ENCODE peak calls at places on chromosome 15, in six cellular contexts. Q, Y, P, O, E and K are unnamed samples.

GRCh38 chr15:65077981-65078352 is 1.4 kb downstream of the KBTBD13 start:
- DNase-seq in Q (no peak), Y (no peak), P (peak), O (no peak), E (peak), K (peak)

GRCh38 chr15:70781236-70781635 is 17.9 kb upstream of the UACA start:
- DNase-seq in Q (no peak), Y (no peak), P (no peak), O (no peak), E (peak), K (peak)

GRCh38 chr15:66839511-66840112 is 137.6 kb downstream of the SMAD6 start:
- DNase-seq in Q (no peak), Y (peak), P (no peak), O (no peak), E (no peak), K (no peak)

GRCh38 chr15:63763476-63764123 is 70.1 kb downstream of the HERC1 start:
- DNase-seq in Q (no peak), Y (peak), P (no peak), O (no peak), E (no peak), K (no peak)

GRCh38 chr15:70066004-70066403 is 31.7 kb downstream of the TLE3 start:
- DNase-seq in Q (no peak), Y (no peak), P (no peak), O (no peak), E (no peak), K (no peak)

GRCh38 chr15:60535743-60536142 is 56.8 kb upstream of the ICE2 start:
- DNase-seq in Q (no peak), Y (peak), P (no peak), O (peak), E (no peak), K (no peak)

GRCh38 chr15:74783808-74784175 is 1.9 kb downstream of the CSK start:
- DNase-seq in Q (no peak), Y (no peak), P (no peak), O (no peak), E (no peak), K (no peak)

GRCh38 chr15:100849021-100849831 is 30.4 kb upstream of the ALDH1A3 start:
- DNase-seq in Q (no peak), Y (peak), P (no peak), O (peak), E (peak), K (no peak)

GRCh38 chr15:75107509-75107904 is 84.1 kb downstream of the PPCDC start:
- DNase-seq in Q (no peak), Y (no peak), P (no peak), O (no peak), E (no peak), K (no peak)

GRCh38 chr15:68887120-68887519 is 43.2 kb upstream of the SPESP1 start:
- DNase-seq in Q (no peak), Y (no peak), P (no peak), O (no peak), E (no peak), K (no peak)

GRCh38 chr15:35020974-35021373 is 32.9 kb upstream of the ZNF770 start:
- DNase-seq in Q (no peak), Y (no peak), P (no peak), O (no peak), E (no peak), K (no peak)
- H2AFZ ChIP-seq in Q (no peak), Y (no peak), P (no peak), O (no peak), E (no peak), K (no peak)

DNA sequence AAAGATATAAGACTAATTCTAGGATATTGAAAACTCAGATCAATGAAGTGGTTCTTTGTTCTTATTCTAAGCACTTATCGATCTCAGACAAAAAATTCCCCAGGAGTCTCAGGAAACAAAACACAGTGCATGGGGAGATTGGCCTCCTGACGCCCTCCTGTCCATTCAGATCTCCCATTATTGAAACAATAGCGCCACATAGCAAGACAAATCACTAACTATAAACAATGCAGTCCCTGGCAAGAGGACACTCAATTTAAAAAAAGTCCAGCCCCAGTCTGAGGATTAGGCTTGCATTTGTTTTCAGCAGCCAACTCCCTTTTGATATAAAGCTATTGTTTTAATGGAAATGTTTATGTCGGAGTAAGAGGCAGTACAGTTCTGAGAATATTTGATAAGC is 528.2 kb downstream of the GABRG3 start:
- DNase-seq in Q (no peak), Y (no peak), P (no peak), O (no peak), E (no peak), K (no peak)
- H3K4ac ChIP-seq in Q (no peak), Y (no peak), P (no peak), O (no peak), E (no peak), K (no peak)

DNA sequence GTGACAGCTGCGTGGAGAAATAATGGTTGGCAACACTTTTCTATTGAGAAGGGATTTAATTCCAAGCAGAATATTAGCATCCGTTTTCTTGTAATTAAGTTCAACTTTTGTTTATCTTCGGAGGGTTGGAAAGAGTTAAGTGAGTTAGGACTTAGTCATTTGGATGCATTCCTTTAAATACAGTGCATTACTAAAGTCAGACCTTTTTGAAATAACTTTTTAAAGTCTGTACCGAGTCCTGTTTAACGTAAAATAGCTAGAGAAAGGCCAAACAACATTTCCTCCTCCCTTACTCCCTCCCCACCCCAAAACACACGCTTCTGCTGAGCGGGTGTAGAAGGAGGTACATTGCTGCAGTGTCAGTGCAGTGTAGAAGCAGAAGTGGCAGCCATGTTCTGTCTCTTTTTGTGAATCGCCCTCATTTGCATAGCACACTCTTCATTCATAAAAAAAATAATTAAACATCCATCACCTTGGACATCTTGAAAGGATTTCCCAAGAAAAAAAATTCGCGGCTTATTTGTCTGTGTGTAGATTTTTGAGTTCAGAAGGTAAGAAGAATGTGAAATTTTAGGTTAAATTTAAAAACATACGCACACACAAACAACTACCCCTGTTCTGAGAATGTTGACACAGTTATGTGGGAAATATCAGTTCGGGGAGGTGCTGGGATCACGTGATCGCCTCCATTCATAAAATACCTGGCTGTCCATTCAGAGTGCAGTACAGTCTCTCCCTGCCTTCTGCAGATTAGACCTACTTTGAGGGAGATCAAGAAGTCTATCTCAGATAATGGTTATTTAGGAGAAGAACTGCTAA is 1.6 kb downstream of the SPRED1 start:
- DNase-seq in Q (no peak), Y (peak), P (no peak), O (peak), E (peak), K (no peak)
- H2AFZ ChIP-seq in Q (no peak), Y (no peak), P (no peak), O (no peak), E (no peak), K (no peak)

DNA sequence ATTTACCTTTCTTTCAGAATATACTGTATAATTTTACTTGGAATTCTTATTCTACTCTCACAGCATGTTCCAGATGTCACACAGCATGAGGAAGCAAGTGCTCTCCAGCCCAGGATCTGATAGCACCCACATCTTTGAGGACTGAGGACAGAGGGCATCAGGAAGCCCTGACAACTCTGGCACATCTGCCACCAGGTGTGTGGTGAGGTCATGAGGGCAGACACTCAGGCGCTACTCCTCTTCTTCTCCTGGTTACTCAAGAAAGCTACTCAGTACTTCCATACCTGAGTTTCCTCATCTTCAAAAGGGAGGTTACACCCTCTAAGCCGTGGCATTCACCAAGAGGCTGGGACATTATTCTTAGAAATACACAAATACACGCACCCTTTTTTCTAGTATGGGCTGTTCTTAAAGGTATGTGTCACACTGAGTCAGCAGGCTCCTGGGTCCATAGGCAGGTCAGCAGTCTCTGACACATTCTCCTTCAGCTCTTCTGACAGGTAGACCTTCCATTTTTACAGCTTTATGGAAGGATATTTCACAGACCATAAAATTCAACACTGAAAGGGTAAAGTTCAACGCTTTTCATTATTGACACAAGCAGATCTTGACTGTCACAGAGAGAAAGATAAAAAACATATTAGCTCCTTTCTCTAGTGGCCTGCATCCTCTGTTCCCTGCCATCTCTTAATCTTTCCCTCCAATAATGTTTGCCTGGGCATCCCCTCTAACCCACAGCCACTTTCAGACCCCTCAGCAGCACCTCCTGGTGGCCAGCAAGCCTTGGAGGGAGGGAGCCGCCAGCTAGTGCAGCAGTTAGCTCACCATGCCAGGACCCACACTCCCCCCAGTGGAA is 103.2 kb upstream of the TJP1 start:
- DNase-seq in Q (peak), Y (peak), P (peak), O (peak), E (peak), K (peak)
- H3K4ac ChIP-seq in Q (no peak), Y (peak), P (no peak), O (no peak), E (no peak), K (no peak)

DNA sequence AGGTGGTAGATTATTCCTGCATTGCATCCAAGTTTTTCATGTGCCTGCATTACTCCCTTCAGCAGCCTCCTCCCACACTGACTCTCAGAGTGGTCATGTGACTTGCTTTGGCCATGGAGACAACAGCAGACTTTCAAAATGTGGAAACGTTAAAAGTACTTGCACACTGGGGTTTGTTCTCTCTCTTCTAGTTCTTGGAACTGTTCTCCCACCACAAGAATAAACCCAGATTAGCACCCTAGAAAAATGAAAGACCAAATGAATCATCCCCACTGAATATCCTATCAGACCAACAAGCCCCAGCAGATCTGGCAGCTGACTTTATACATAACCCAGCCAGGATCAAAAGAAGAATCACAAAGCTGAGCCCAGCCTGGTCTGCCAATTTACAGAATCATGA is 398.5 kb downstream of the VPS13C start:
- DNase-seq in Q (no peak), Y (no peak), P (no peak), O (no peak), E (no peak), K (no peak)
- H2AFZ ChIP-seq in Q (no peak), Y (no peak), P (no peak), O (no peak), E (no peak), K (no peak)

DNA sequence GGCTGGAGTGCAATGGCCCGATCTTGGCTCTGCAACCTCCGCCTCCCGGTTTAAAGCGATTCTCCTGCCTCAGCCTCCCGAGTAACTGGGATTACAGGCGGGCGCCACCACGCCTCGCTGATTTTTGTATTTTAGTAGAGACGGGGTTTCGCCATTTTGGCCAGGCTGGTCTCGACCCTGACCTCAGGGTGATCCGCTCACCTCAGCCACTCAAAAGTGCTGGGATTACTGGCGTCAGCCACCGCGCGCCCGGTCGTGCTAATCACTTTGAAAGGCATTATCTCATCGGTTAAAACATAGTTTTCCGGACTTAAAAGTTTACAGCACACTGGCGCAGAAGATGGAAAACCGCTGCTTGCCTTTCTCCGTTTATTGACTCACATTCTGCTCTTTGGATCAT is 27.6 kb upstream of the MTHFS start:
- DNase-seq in Q (no peak), Y (no peak), P (no peak), O (no peak), E (no peak), K (no peak)
- H3K4ac ChIP-seq in Q (no peak), Y (no peak), P (no peak), O (no peak), E (no peak), K (no peak)

GRCh38 chr15:95682129-95682528 is 648.4 kb upstream of the NR2F2 start:
- DNase-seq in Q (no peak), Y (no peak), P (no peak), O (no peak), E (no peak), K (no peak)
- H2AFZ ChIP-seq in Q (peak), Y (no peak), P (no peak), O (no peak), E (no peak), K (no peak)

GRCh38 chr15:57388199-57388863 is 12.0 kb downstream of the CGNL1 start:
- DNase-seq in Q (no peak), Y (no peak), P (no peak), O (no peak), E (no peak), K (no peak)
- H3K4ac ChIP-seq in Q (no peak), Y (no peak), P (peak), O (no peak), E (peak), K (no peak)

DNA sequence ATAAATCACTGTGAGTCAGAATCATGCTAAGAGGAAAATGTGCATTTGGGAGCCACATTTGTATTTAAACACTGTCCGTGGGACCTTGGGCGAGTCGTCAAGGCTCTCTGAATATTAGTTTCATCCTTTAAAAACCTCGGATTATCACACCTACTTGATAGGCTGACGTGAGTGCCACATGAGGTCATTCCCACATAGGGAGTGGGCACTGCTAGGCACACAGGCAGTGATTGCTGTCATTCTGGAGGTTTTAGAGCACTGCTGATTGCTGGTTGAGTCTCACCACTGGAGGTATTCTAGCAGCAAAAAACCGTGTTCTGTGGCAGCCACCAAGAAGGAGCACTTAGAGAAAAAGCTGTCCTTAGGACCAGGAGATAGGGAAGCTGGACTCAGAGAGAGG is 20.8 kb upstream of the POLR2M start:
- DNase-seq in Q (no peak), Y (no peak), P (no peak), O (no peak), E (no peak), K (no peak)
- H2AFZ ChIP-seq in Q (peak), Y (peak), P (no peak), O (no peak), E (no peak), K (no peak)